ENCODE peak calls at places on chromosomes 1 and 21, in seven cellular contexts. L, J, H, F, G, B and P are unnamed samples.

GRCh38 chr1:116569776-116570357 is 959 bp downstream of the CD58 start:
- DNase-seq in L (no peak), J (no peak), H (no peak), F (peak), G (peak), B (peak), P (no peak)

GRCh38 chr1:121587777-121588176 is 403.0 kb downstream of the SRGAP2C start:
- DNase-seq in L (no peak), J (no peak), H (no peak), F (no peak), G (no peak), B (no peak), P (no peak)

GRCh38 chr1:18948048-18948912 is 8.2 kb downstream of the IFFO2 start:
- DNase-seq in L (no peak), J (no peak), H (no peak), F (no peak), G (no peak), B (no peak), P (no peak)

GRCh38 chr1:110450928-110451327 is at the start of gene PROK1:
- DNase-seq in L (no peak), J (no peak), H (no peak), F (no peak), G (no peak), B (no peak), P (no peak)

GRCh38 chr1:110384581-110385321 is 6.1 kb downstream of the SLC16A4 start:
- DNase-seq in L (no peak), J (peak), H (no peak), F (no peak), G (no peak), B (no peak), P (no peak)

GRCh38 chr1:59298178-59298583 is 1.3 kb downstream of the FGGY start:
- DNase-seq in L (no peak), J (no peak), H (no peak), F (no peak), G (no peak), B (peak), P (no peak)

GRCh38 chr1:107935396-107936064 is 29.4 kb downstream of the VAV3 start:
- DNase-seq in L (no peak), J (peak), H (no peak), F (no peak), G (no peak), B (no peak), P (no peak)

GRCh38 chr1:73674945-73675561 is 522.9 kb downstream of the LRRIQ3 start:
- DNase-seq in L (peak), J (no peak), H (no peak), F (no peak), G (no peak), B (no peak), P (peak)

GRCh38 chr1:156487862-156488261 is 12.7 kb downstream of the MEF2D start:
- DNase-seq in L (no peak), J (no peak), H (no peak), F (no peak), G (no peak), B (no peak), P (no peak)

GRCh38 chr1:1040004-1040991 is 20.4 kb downstream of the AGRN start:
- DNase-seq in L (peak), J (no peak), H (peak), F (no peak), G (peak), B (peak), P (peak)

GRCh38 chr1:16727190-16728111 is 12.9 kb upstream of the RNU1-4 start:
- DNase-seq in L (peak), J (peak), H (peak), F (peak), G (peak), B (peak), P (no peak)

GRCh38 chr1:182095946-182096345 is 34.4 kb upstream of the ZNF648 start:
- DNase-seq in L (no peak), J (no peak), H (no peak), F (no peak), G (no peak), B (no peak), P (peak)

GRCh38 chr1:182091083-182091482 is 29.6 kb upstream of the ZNF648 start:
- DNase-seq in L (no peak), J (no peak), H (no peak), F (peak), G (no peak), B (no peak), P (no peak)

GRCh38 chr1:182087951-182088350 is 26.4 kb upstream of the ZNF648 start:
- DNase-seq in L (no peak), J (no peak), H (no peak), F (no peak), G (no peak), B (no peak), P (no peak)

GRCh38 chr1:182093781-182094180 is 32.3 kb upstream of the ZNF648 start:
- DNase-seq in L (no peak), J (no peak), H (no peak), F (no peak), G (no peak), B (no peak), P (no peak)

GRCh38 chr1:182092336-182092735 is 30.8 kb upstream of the ZNF648 start:
- DNase-seq in L (no peak), J (no peak), H (no peak), F (no peak), G (no peak), B (no peak), P (no peak)
- TF ChIP-seq JUND in L (no peak), J (no peak), H (no peak), F (no peak), G (no peak), B (no peak), P (no peak)

DNA sequence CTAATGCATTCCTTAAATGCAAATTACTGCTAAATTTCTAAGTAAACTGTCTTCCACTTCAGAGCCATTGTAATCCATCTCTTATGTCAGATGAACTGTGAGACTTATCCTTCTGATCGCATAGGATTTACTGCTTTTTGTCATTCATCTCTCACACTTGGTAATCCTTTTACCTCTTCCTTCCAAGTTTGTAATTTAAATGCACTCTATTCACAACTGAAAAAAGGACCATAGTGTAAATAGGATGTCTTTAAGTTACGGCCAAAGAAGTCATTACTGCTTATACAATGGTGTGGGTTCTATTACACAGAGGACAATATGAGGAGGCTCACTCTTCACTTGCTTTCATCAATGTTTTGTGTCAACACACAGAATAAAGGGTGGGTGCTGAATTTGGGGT is 393.3 kb downstream of the PTBP2 start:
- DNase-seq in L (no peak), J (no peak), H (no peak), F (no peak), G (no peak), B (no peak), P (no peak)
- TF ChIP-seq JUND in L (no peak), J (no peak), H (no peak), F (no peak), G (no peak), B (no peak), P (no peak)

DNA sequence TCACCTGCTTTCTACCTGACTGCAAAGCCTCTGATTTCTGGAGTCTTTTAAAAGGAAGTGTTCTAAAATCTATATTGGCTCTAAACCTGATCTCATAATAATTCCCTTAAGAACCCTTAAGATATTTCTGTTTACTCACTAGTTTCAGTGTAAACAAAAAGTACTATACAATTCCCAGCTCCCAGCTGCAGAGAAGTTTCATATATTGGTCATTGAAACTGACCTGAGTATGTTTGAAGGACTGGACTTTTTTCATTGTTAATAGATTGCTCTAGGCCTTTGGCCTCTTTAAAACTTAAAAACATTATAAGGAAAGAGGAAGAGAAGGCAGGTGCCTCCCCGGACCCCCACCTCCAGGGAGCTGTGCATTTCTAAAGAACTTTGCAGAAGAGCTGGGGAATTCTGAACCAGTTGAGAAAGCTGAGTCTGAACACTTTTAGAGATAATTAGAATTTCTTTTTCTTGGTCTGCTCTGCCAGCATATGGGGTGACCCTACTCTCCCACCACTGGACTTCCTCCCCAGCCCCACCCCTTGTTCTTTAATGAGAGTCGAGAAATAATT is 23.7 kb downstream of the CLIC6 start:
- DNase-seq in L (no peak), J (no peak), H (no peak), F (no peak), G (no peak), B (no peak), P (peak)
- TF ChIP-seq JUND in L (no peak), J (no peak), H (no peak), F (no peak), G (no peak), B (no peak), P (no peak)

GRCh38 chr1:243609698-243610097 is 240.3 kb downstream of the AKT3 start:
- DNase-seq in L (no peak), J (no peak), H (no peak), F (no peak), G (no peak), B (no peak), P (no peak)
- TF ChIP-seq JUND in L (no peak), J (no peak), H (no peak), F (no peak), G (no peak), B (no peak), P (no peak)

GRCh38 chr1:152621993-152622392 is 910 bp downstream of the LCE3A start:
- DNase-seq in L (no peak), J (no peak), H (no peak), F (no peak), G (no peak), B (no peak), P (peak)

GRCh38 chr1:152626688-152627087 is 3.8 kb upstream of the LCE3A start:
- DNase-seq in L (no peak), J (no peak), H (no peak), F (no peak), G (no peak), B (no peak), P (no peak)

GRCh38 chr1:152622803-152623202 is at the start of gene LCE3A:
- DNase-seq in L (no peak), J (no peak), H (no peak), F (no peak), G (no peak), B (no peak), P (no peak)

GRCh38 chr1:152623203-152623844 is 421 bp upstream of the LCE3A start:
- DNase-seq in L (peak), J (no peak), H (peak), F (peak), G (no peak), B (peak), P (no peak)
- TF ChIP-seq JUND in L (no peak), J (no peak), H (no peak), F (no peak), G (no peak), B (no peak), P (no peak)